ENCODE peak calls at places on chromosomes 1 and 21, in six cellular contexts. D is G401; X is T-helper 2 cell; W is LoVo; P is naive thymus-derived CD8-positive, alpha-beta T cell; H is stimulated activated CD4-positive, alpha-beta T cell treated with anti-CD3 and anti-CD28 coated beads, TNF-alpha, amount 100 ng/mL, for 4 hours. T is an unnamed sample.

GRCh38 chr1:16093611-16094010 is 20.2 kb upstream of the FAM131C start:
- DNase-seq in X (no peak), P (no peak), W (no peak), H (no peak), D (no peak), T (no peak)

GRCh38 chr21:43188712-43189151 is 19.9 kb downstream of the CRYAA start:
- DNase-seq in W (no peak), X (no peak), D (peak), P (no peak), H (no peak), T (no peak)

GRCh38 chr1:3775498-3776230 is 3.1 kb downstream of the SMIM1 start:
- DNase-seq in X (no peak), D (no peak), P (peak), W (peak), H (peak), T (peak)

GRCh38 chr1:156616463-156616862 is 2.8 kb upstream of the HAPLN2 start:
- DNase-seq in P (no peak), H (no peak), W (no peak), D (peak), X (no peak), T (peak)

GRCh38 chr1:14901371-14901954 is 252.1 kb upstream of the TMEM51 start:
- DNase-seq in X (no peak), D (no peak), P (no peak), H (no peak), W (no peak), T (no peak)

GRCh38 chr1:202045699-202046098 is 35.3 kb downstream of the ELF3 start:
- DNase-seq in H (no peak), D (no peak), P (no peak), X (no peak), W (no peak), T (peak)

GRCh38 chr1:101026394-101026788 is 807 bp upstream of the DPH5 start:
- DNase-seq in D (no peak), H (no peak), P (no peak), W (no peak), X (no peak), T (no peak)

GRCh38 chr1:243926299-243926698 is 76.3 kb upstream of the AKT3 start:
- DNase-seq in H (no peak), P (no peak), W (no peak), D (no peak), X (no peak), T (no peak)

GRCh38 chr1:229949500-229949899 is 117.5 kb upstream of the GALNT2 start:
- DNase-seq in W (no peak), D (no peak), X (no peak), H (no peak), P (no peak), T (no peak)

GRCh38 chr21:38985423-38986378 is 180.0 kb downstream of the ETS2 start:
- DNase-seq in W (no peak), X (no peak), P (no peak), D (no peak), H (no peak), T (no peak)

GRCh38 chr1:46562498-46562897 is 11.1 kb upstream of the KNCN start:
- DNase-seq in P (no peak), W (no peak), D (no peak), X (no peak), H (no peak), T (no peak)

GRCh38 chr1:201147396-201148015 is 6.8 kb downstream of the TMEM9 start:
- DNase-seq in D (no peak), W (no peak), P (no peak), H (no peak), X (no peak), T (no peak)

GRCh38 chr21:23014021-23014420 is 2015.8 kb downstream of the NCAM2 start:
- DNase-seq in X (no peak), P (no peak), D (no peak), H (no peak), W (no peak), T (no peak)

GRCh38 chr1:156510709-156511108 is 10.1 kb upstream of the MEF2D start:
- DNase-seq in P (no peak), W (no peak), X (no peak), D (peak), H (no peak), T (no peak)

GRCh38 chr1:156430305-156430704 is 61.3 kb downstream of the RHBG start:
- DNase-seq in D (no peak), X (no peak), W (no peak), H (no peak), P (no peak), T (no peak)

GRCh38 chr1:36824390-36824861 is 209.9 kb downstream of the GRIK3 start:
- DNase-seq in X (no peak), H (no peak), P (no peak), W (no peak), D (no peak), T (no peak)

GRCh38 chr21:33541105-33541711 is 709 bp downstream of the GART start:
- DNase-seq in W (peak), H (no peak), P (no peak), X (no peak), D (no peak), T (peak)

GRCh38 chr1:57024855-57025254 is 59.0 kb upstream of the C8B start:
- DNase-seq in H (no peak), W (no peak), P (no peak), X (no peak), D (no peak), T (no peak)

GRCh38 chr1:108050134-108050533 is 85.2 kb upstream of the VAV3 start:
- DNase-seq in H (no peak), D (no peak), X (no peak), P (no peak), W (no peak), T (no peak)

GRCh38 chr1:43783671-43784205 is 76.4 kb downstream of the ST3GAL3 start:
- DNase-seq in X (no peak), D (no peak), P (no peak), H (no peak), W (peak), T (peak)

GRCh38 chr1:181394766-181395165 is 88.6 kb upstream of the CACNA1E start:
- DNase-seq in P (no peak), W (no peak), D (no peak), X (no peak), H (no peak), T (no peak)

GRCh38 chr1:31786366-31787060 is 22.4 kb upstream of the ADGRB2 start:
- DNase-seq in P (no peak), X (no peak), H (no peak), D (no peak), W (no peak), T (no peak)

GRCh38 chr1:66831529-66832239 is 30.6 kb upstream of the INSL5 start:
- DNase-seq in W (no peak), P (no peak), H (no peak), X (no peak), D (no peak), T (no peak)

GRCh38 chr21:37904879-37905278 is 11.4 kb downstream of the KCNJ6 start:
- DNase-seq in P (no peak), D (peak), X (no peak), W (no peak), H (no peak), T (no peak)

GRCh38 chr1:183912265-183912886 is 107.5 kb downstream of the RGL1 start:
- DNase-seq in X (no peak), D (no peak), P (no peak), W (no peak), H (no peak), T (no peak)

GRCh38 chr1:63328140-63328521 is 5.8 kb downstream of the FOXD3 start:
- DNase-seq in D (no peak), H (no peak), W (no peak), X (no peak), P (no peak), T (no peak)

GRCh38 chr1:17538428-17539130 is 919 bp upstream of the ARHGEF10L start:
- DNase-seq in X (no peak), H (no peak), P (no peak), W (no peak), D (peak), T (no peak)

GRCh38 chr1:94463765-94464330 is 45.7 kb downstream of the ABCD3 start:
- DNase-seq in W (peak), D (peak), P (no peak), X (no peak), H (no peak), T (peak)

GRCh38 chr1:32215629-32216505 is 6.3 kb downstream of the TMEM234 start:
- DNase-seq in D (peak), W (peak), H (peak), X (no peak), P (peak), T (peak)

GRCh38 chr1:211648980-211649934 is 26.2 kb downstream of the NEK2 start:
- DNase-seq in D (peak), H (no peak), P (no peak), X (no peak), W (no peak), T (no peak)

GRCh38 chr1:69246721-69247120 is 321.0 kb upstream of the LRRC7 start:
- DNase-seq in P (no peak), X (no peak), D (peak), H (no peak), W (no peak), T (no peak)

GRCh38 chr1:105088166-105088565 is 1338.5 kb downstream of the AMY1C start:
- DNase-seq in H (no peak), P (no peak), D (no peak), X (no peak), W (no peak), T (no peak)

GRCh38 chr1:15029036-15029435 is 124.5 kb upstream of the TMEM51 start:
- DNase-seq in W (no peak), D (no peak), P (no peak), X (no peak), H (no peak), T (no peak)

GRCh38 chr1:3530086-3530930 is 75.8 kb downstream of the ARHGEF16 start:
- DNase-seq in H (no peak), P (no peak), D (peak), X (no peak), W (peak), T (peak)

GRCh38 chr1:208510192-208510952 is 266.2 kb upstream of the PLXNA2 start:
- DNase-seq in W (no peak), P (no peak), D (no peak), X (no peak), H (no peak), T (no peak)

GRCh38 chr1:5333326-5333725 is 658.9 kb downstream of the NPHP4 start:
- DNase-seq in W (peak), P (no peak), H (no peak), D (no peak), X (no peak), T (no peak)

GRCh38 chr1:21898326-21899155 is 38.6 kb downstream of the HSPG2 start:
- DNase-seq in X (no peak), W (no peak), P (no peak), H (no peak), D (no peak), T (no peak)

GRCh38 chr21:26834181-26834945 is 10.8 kb downstream of the ADAMTS1 start:
- DNase-seq in W (no peak), X (no peak), D (peak), P (no peak), H (no peak), T (no peak)

T was measured in HT-29.